ENCODE peak calls at places on chromosomes 13 and 19, in four cellular contexts. U is omental fat pad, K is endothelial cell, Z is HFF-Myc. I is an unnamed sample.

GRCh38 chr13:47680752-47681151 is 320.3 kb downstream of the SUCLA2 start:
- DNase-seq in U (no peak), K (no peak), Z (no peak), I (no peak)

GRCh38 chr19:43502419-43502976 is 2.0 kb downstream of the PHLDB3 start:
- DNase-seq in U (no peak), K (no peak), Z (no peak), I (no peak)

GRCh38 chr19:8515317-8515716 is 1.4 kb upstream of the ZNF414 start:
- DNase-seq in U (no peak), K (no peak), Z (no peak), I (no peak)

GRCh38 chr19:1568320-1569019 is at the start of gene MEX3D:
- DNase-seq in U (peak), K (peak), Z (no peak), I (peak)

GRCh38 chr19:41646589-41647204 is 19.8 kb upstream of the CEACAM4 start:
- DNase-seq in U (no peak), K (peak), Z (no peak), I (no peak)

GRCh38 chr19:10679743-10680142 is 21.5 kb upstream of the QTRT1 start:
- DNase-seq in U (no peak), K (no peak), Z (no peak), I (no peak)

GRCh38 chr13:81929988-81930387 is 1589.1 kb upstream of the SPRY2 start:
- DNase-seq in U (no peak), K (no peak), Z (no peak), I (no peak)

GRCh38 chr13:40319699-40320586 is 346.5 kb downstream of the FOXO1 start:
- DNase-seq in U (no peak), K (no peak), Z (no peak), I (no peak)

GRCh38 chr13:28411859-28412353 is 83.0 kb downstream of the FLT1 start:
- DNase-seq in U (no peak), K (no peak), Z (no peak), I (no peak)

GRCh38 chr19:58000677-58001076 is 1.9 kb downstream of the ZNF606 start:
- DNase-seq in U (no peak), K (no peak), Z (no peak), I (no peak)

GRCh38 chr13:71758823-71759222 is 108.2 kb downstream of the DACH1 start:
- DNase-seq in U (no peak), K (no peak), Z (no peak), I (no peak)

GRCh38 chr13:108176685-108177274 is 38.6 kb downstream of the LIG4 start:
- DNase-seq in U (no peak), K (peak), Z (no peak), I (peak)

GRCh38 chr19:31352782-31353651 is 3.8 kb upstream of the TSHZ3 start:
- DNase-seq in U (no peak), K (peak), Z (no peak), I (no peak)

GRCh38 chr13:29810145-29810742 is 40.2 kb downstream of the UBL3 start:
- DNase-seq in U (no peak), K (no peak), Z (no peak), I (no peak)

GRCh38 chr13:79533781-79534400 is 52.9 kb downstream of the NDFIP2 start:
- DNase-seq in U (no peak), K (no peak), Z (no peak), I (no peak)

GRCh38 chr13:59409651-59410200 is 754.0 kb downstream of the DIAPH3 start:
- DNase-seq in U (no peak), K (no peak), Z (no peak), I (no peak)

GRCh38 chr19:57351867-57352266 is 796 bp downstream of the ZNF304 start:
- DNase-seq in U (no peak), K (no peak), Z (no peak), I (no peak)

GRCh38 chr13:74210693-74211393 is 76.6 kb upstream of the KLF12 start:
- DNase-seq in U (no peak), K (no peak), Z (no peak), I (no peak)

GRCh38 chr13:80339578-80339840 is 1.4 kb downstream of the SPRY2 start:
- DNase-seq in U (no peak), K (peak), Z (no peak), I (no peak)

GRCh38 chr13:30616927-30617314 is 799 bp upstream of the USPL1 start:
- DNase-seq in U (peak), K (peak), Z (peak), I (no peak)

GRCh38 chr13:50215389-50215788 is 200.1 kb downstream of the KCNRG start:
- DNase-seq in U (no peak), K (no peak), Z (no peak), I (no peak)

GRCh38 chr13:99736541-99736940 is 235.0 kb downstream of the ZIC5 start:
- DNase-seq in U (no peak), K (no peak), Z (no peak), I (no peak)

GRCh38 chr13:39815345-39816111 is 160.1 kb downstream of the COG6 start:
- DNase-seq in U (no peak), K (no peak), Z (no peak), I (no peak)

GRCh38 chr13:34156841-34157365 is 339.0 kb downstream of the RFC3 start:
- DNase-seq in U (peak), K (no peak), Z (peak), I (no peak)

GRCh38 chr13:51270606-51271005 is 48.4 kb downstream of the FAM124A start:
- DNase-seq in U (no peak), K (no peak), Z (no peak), I (no peak)

GRCh38 chr13:100347941-100348340 is 240.6 kb downstream of the GGACT start:
- DNase-seq in U (no peak), K (no peak), Z (no peak), I (no peak)

GRCh38 chr13:75312884-75313520 is 169.0 kb downstream of the TBC1D4 start:
- DNase-seq in U (no peak), K (no peak), Z (no peak), I (no peak)

GRCh38 chr19:31312004-31312403 is 37.2 kb downstream of the TSHZ3 start:
- DNase-seq in U (no peak), K (no peak), Z (peak), I (no peak)

GRCh38 chr19:33823341-33823740 is 26.7 kb downstream of the KCTD15 start:
- DNase-seq in U (no peak), K (no peak), Z (no peak), I (no peak)

GRCh38 chr13:33560722-33561121 is 257.2 kb upstream of the RFC3 start:
- DNase-seq in U (no peak), K (no peak), Z (no peak), I (no peak)

GRCh38 chr19:45780448-45781281 is 1.6 kb downstream of the DMPK start:
- DNase-seq in U (no peak), K (no peak), Z (no peak), I (peak)

GRCh38 chr13:39311619-39312018 is 273.4 kb downstream of the NHLRC3 start:
- DNase-seq in U (no peak), K (no peak), Z (no peak), I (no peak)

GRCh38 chr19:38433268-38433733 is at the start of gene RYR1:
- DNase-seq in U (peak), K (peak), Z (no peak), I (peak)

GRCh38 chr19:41218249-41218614 is 791 bp upstream of the AXL start:
- DNase-seq in U (no peak), K (no peak), Z (no peak), I (no peak)

DNA sequence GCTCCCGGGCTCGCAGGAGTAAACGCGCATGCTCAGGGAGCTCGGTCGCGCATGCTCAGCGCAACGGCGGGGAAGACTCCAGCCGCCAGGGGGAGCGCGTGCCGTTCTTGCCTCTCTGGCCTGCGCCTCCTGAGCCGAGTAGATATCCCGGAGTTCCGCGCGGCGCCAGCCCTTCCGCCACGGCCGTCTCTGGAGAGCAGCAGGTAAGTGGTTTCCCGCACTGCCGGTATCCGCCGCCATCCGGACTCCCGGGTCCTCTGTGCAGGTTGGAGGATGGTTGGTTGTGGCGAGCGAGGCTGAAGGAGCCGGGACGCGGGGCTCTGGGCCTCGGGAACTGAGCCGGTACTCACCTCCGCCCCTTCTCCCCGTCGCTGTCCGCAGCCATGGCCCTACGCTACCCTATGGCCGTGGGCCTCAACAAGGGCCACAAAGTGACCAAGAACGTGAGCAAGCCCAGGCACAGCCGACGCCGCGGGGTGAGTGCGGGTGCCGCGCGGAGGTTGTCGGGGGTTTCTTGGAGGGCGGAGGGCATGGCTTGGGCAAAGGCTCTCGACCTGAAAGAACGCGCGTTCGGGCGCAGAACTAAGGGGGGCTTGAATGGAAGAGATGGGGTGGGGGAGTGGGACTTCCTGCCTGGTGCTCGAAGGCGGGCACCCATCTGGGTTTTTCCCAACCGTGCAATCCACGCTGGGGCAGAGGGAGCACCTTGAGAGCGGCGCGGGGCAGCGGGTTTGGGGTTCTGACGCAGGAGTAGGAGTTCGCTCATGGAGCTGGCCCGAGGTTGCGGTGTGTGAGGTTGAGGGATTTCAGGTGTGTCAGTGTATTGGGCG is at the start of gene RPL36:
- DNase-seq in U (peak), K (peak), Z (peak), I (peak)
- TF ChIP-seq CTCF in U (peak), K (peak), Z (peak), I (peak)

DNA sequence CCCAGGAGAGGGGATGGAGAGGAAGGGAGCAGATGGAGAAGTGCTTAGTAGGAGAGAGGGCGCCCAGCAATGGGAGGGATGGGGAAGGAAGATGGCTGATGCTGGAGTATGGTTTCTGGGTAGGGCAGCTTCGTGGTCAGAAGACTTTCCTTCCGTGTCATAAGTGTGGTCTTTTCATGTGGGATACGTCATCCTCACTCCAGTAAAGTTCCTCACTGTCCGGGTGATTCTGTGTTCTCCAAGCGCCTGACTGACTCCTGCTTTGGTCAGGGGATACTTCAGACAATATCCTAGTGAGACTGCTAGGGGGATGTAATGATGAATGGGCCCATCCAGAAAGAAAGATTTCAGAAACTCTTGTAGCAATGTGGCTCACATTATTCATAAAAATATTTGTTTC is 3.9 kb upstream of the OR10H3 start:
- DNase-seq in U (no peak), K (no peak), Z (no peak), I (no peak)
- TF ChIP-seq CTCF in U (no peak), K (no peak), Z (no peak), I (no peak)

GRCh38 chr13:44739120-44739519 is 163.0 kb upstream of the TSC22D1 start:
- DNase-seq in U (no peak), K (no peak), Z (no peak), I (no peak)
- TF ChIP-seq CTCF in U (no peak), K (peak), Z (peak), I (no peak)

GRCh38 chr19:14318873-14319272 is 62.4 kb upstream of the ADGRE5 start:
- DNase-seq in U (no peak), K (peak), Z (no peak), I (peak)
- TF ChIP-seq CTCF in U (no peak), K (no peak), Z (peak), I (no peak)

GRCh38 chr13:21625366-21625765 is 21.4 kb upstream of the MICU2 start:
- DNase-seq in U (no peak), K (no peak), Z (no peak), I (no peak)
- TF ChIP-seq CTCF in U (no peak), K (no peak), Z (peak), I (peak)

GRCh38 chr19:48396010-48396870 is 2.8 kb downstream of the GRIN2D start:
- DNase-seq in U (no peak), K (no peak), Z (no peak), I (no peak)

GRCh38 chr19:48397636-48398328 is 4.3 kb downstream of the GRIN2D start:
- DNase-seq in U (no peak), K (no peak), Z (no peak), I (no peak)

GRCh38 chr19:48396871-48397176 is 3.4 kb downstream of the GRIN2D start:
- DNase-seq in U (no peak), K (no peak), Z (no peak), I (no peak)

GRCh38 chr19:48398329-48399235 is 5.1 kb downstream of the GRIN2D start:
- DNase-seq in U (no peak), K (peak), Z (no peak), I (peak)

DNA sequence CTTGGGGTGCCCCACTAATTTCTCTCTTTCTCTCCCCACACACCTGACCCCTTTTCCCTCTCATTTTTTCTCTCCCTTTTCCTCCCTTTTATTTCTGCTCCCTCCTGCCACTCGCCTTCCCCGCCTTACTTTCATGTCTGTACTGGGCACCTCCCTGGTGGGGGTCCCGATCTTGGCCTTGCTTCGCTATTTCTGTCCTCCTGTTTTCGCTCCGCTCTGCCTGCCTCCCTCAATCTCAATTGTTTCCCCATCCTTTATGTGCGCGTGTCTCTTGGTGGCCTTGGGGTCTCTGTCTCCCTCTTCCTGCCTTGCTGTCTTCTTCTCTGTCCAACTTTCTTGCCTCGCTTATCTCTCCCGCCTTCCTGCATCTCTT is 3.8 kb downstream of the GRIN2D start:
- DNase-seq in U (no peak), K (no peak), Z (no peak), I (no peak)
- TF ChIP-seq CTCF in U (no peak), K (no peak), Z (no peak), I (no peak)

GRCh38 chr13:95300625-95301134 is 571 bp downstream of the ABCC4 start:
- DNase-seq in U (no peak), K (peak), Z (peak), I (peak)
- TF ChIP-seq CTCF in U (no peak), K (no peak), Z (no peak), I (no peak)

I was measured in neural crest cell.